ENCODE peak calls at places on chromosome X, in nine cellular contexts. H is HCT116, U is suprapubic skin, L is heart left ventricle, M is uterus, Z is adrenal gland, S is HepG2, C is breast epithelium, Y is sigmoid colon. V is an unnamed sample.
A peak's percentile ranks its signal among the peaks of the same experiment; 100 is the strongest.

GRCh38 chrX:25976683-25977310 is 161.3 kb upstream of the MAGEB18 start:
- DNase-seq in H (no peak), U (no peak), L (no peak), M (no peak), Z (no peak), S (no peak), C (no peak), Y (no peak), V (no peak)

GRCh38 chrX:135516376-135516775 is 4.1 kb upstream of the INTS6L start:
- DNase-seq in H (no peak), U (no peak), L (no peak), M (no peak), Z (no peak), S (no peak), C (no peak), Y (no peak), V (no peak)

GRCh38 chrX:1658083-1658463 is 43.2 kb downstream of the ASMT start:
- DNase-seq in H (no peak), U (no peak), L (no peak), M (no peak), Z (no peak), S (no peak), C (no peak), Y (no peak), V (no peak)

GRCh38 chrX:49876750-49877149 is 2.5 kb upstream of the USP27X start:
- DNase-seq in H (peak; percentile 12), U (no peak), L (no peak), M (no peak), Z (no peak), S (peak; percentile 55), C (no peak), Y (no peak), V (peak; percentile 20)

GRCh38 chrX:55026143-55026542 is 4.6 kb downstream of the ALAS2 start:
- DNase-seq in H (no peak), U (no peak), L (no peak), M (no peak), Z (no peak), S (no peak), C (no peak), Y (no peak), V (no peak)

GRCh38 chrX:65932173-65933084 is 107.5 kb downstream of the VSIG4 start:
- DNase-seq in H (peak; percentile 92), U (no peak), L (no peak), M (no peak), Z (no peak), S (peak; percentile 1), C (no peak), Y (no peak), V (no peak)

GRCh38 chrX:69068295-69069085 is 96.8 kb downstream of the PJA1 start:
- DNase-seq in H (no peak), U (peak; percentile 40), L (no peak), M (peak; percentile 1), Z (no peak), S (no peak), C (no peak), Y (peak; percentile 28), V (no peak)

GRCh38 chrX:40103565-40104323 is 6.0 kb upstream of the BCOR start:
- DNase-seq in H (no peak), U (no peak), L (no peak), M (no peak), Z (no peak), S (no peak), C (no peak), Y (no peak), V (no peak)

GRCh38 chrX:7270018-7270417 is 122.1 kb upstream of the PUDP start:
- DNase-seq in H (no peak), U (no peak), L (no peak), M (no peak), Z (no peak), S (no peak), C (no peak), Y (no peak), V (no peak)

GRCh38 chrX:118497180-118497814 is 1.7 kb downstream of the DOCK11 start:
- DNase-seq in H (no peak), U (no peak), L (no peak), M (no peak), Z (no peak), S (peak; percentile 20), C (no peak), Y (no peak), V (no peak)

GRCh38 chrX:68045008-68045577 is 388.2 kb downstream of the OPHN1 start:
- DNase-seq in H (no peak), U (no peak), L (no peak), M (no peak), Z (no peak), S (no peak), C (no peak), Y (no peak), V (no peak)

GRCh38 chrX:14029039-14029424 is 660 bp downstream of the GEMIN8 start:
- DNase-seq in H (no peak), U (no peak), L (no peak), M (no peak), Z (no peak), S (no peak), C (no peak), Y (no peak), V (no peak)

GRCh38 chrX:57929373-57929772 is 19.1 kb upstream of the ZXDA start:
- DNase-seq in H (peak; percentile 8), U (no peak), L (no peak), M (no peak), Z (no peak), S (peak; percentile 2), C (no peak), Y (no peak), V (no peak)

GRCh38 chrX:41677661-41678060 is 11.1 kb upstream of the GPR34 start:
- DNase-seq in H (no peak), U (no peak), L (no peak), M (no peak), Z (no peak), S (no peak), C (no peak), Y (no peak), V (no peak)

GRCh38 chrX:55488268-55488558 is 1.4 kb downstream of the USP51 start:
- DNase-seq in H (no peak), U (no peak), L (no peak), M (no peak), Z (no peak), S (no peak), C (no peak), Y (no peak), V (no peak)

GRCh38 chrX:140503714-140504351 is 1.0 kb downstream of the SOX3 start:
- DNase-seq in H (no peak), U (no peak), L (peak; percentile 15), M (no peak), Z (peak; percentile 44), S (no peak), C (no peak), Y (no peak), V (peak; percentile 12)

DNA sequence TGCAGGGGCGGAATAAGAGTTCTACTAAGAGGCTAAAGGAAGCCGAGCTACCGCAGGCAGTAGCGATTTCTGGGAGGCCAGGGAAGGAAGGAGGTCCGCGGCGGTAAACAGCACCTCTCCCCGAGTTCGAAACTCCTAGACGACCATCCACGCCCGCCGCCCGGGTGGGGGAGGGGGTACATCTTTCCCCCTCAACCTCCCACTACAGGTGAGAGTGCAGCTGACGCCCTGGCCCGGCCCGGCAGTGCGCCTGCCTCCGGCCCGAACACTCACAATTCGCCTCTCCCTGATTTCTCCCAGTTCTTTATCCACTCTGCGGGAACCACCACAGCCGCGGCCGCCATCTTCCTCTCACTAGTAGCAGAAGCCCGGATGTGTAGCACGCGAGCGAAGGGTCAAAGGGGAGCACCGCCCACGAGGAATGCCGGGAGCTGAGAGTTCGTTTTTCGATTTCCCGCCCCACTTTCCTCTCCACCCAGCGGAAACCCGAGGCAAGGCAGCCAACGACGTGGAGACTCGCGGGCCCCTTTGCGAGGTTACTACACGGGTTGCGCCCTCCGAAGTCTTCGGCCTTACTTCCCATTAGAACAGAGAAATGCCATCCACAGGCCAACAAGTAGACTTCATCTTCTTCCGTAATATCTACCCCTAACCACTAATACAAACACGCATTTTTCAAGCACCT is at the start of gene THOC2:
- DNase-seq in H (peak; percentile 62), U (peak; percentile 88), L (peak; percentile 87), M (peak; percentile 84), Z (peak; percentile 89), S (peak; percentile 73), C (peak; percentile 78), Y (peak; percentile 92), V (peak; percentile 78)
- TF ChIP-seq POLR2A in H (peak; percentile 34), U (peak; percentile 30), L (no peak), M (peak; percentile 43), Z (no peak), S (peak; percentile 62), C (no peak), Y (no peak), V (peak; percentile 56)

DNA sequence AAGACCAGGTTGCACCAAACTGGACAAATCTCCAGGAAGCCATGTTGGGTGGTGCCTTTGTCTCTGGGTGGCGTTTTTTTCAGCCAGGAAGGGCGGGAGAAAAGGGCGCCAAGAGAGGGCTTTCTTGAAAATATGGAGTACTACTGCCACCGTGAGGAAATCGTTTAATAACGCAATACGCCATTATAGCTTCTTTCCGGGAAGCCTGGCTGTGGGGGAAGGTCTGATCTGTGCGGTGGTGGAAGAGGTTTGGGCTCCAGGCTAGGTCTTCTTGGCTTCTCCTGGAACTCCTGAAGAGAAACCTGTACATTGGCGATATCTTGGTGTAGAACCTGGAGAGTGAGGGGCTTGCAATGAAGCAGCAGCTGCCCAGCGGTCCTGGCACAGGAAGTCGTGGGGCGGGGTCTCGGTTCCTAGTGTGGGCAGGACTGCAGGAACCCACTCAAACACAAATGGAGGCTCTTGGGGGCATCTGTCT is 202.7 kb downstream of the OR13H1 start:
- DNase-seq in H (peak; percentile 2), U (no peak), L (no peak), M (peak; percentile 83), Z (peak; percentile 76), S (no peak), C (peak; percentile 85), Y (peak; percentile 93), V (no peak)
- H3K36me3 ChIP-seq in H (no peaks in the 10 kb centered on the region), U (no peaks in the 10 kb centered on the region), L (no peaks in the 10 kb centered on the region), M (no peaks in the 10 kb centered on the region), Z (no peaks in the 10 kb centered on the region), S (peaks cover 3% of the 10 kb centered on the region), C (no peaks in the 10 kb centered on the region), Y (no peaks in the 10 kb centered on the region), V (no peaks in the 10 kb centered on the region)

DNA sequence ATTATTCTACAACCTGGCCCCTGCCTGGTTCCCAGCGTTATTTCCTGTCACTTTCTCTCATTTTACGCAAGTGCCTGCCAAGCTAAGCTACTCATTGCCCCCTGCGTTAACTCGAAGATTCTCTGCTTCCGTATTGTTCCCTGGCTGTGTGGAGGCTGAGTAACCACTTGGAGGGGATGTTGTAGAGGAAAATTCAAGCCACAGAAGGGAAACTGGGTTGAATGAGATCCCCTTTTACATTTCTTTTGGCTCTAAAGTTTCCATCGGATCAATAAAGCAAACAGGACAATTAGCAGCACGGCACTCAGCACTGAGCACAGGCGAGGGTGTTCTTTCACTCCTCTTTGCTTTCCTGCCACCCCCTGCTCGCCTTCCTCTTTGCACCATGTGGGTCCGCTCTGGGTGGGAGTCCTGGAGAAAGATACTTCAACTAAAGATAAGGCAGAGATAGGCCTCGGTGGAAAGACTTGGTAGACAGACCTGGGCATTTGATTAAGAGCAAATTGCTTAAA is 4.2 kb upstream of the TMSB4X start:
- DNase-seq in H (no peak), U (no peak), L (no peak), M (peak; percentile 51), Z (no peak), S (peak; percentile 27), C (no peak), Y (no peak), V (peak; percentile 32)
- H3K27ac ChIP-seq in H (no peak overlapping the region), U (peak overlapping the region; percentile 75), L (peak overlapping the region; percentile 99), M (peak overlapping the region; percentile 97), Z (peak overlapping the region; percentile 84), S (no peak overlapping the region), C (peak overlapping the region; percentile 71), Y (peak overlapping the region; percentile 57), V (peak overlapping the region; percentile 94)

GRCh38 chrX:46703980-46704379 is 54.9 kb downstream of the SLC9A7 start:
- DNase-seq in H (no peak), U (no peak), L (no peak), M (no peak), Z (no peak), S (no peak), C (no peak), Y (no peak), V (no peak)
- TF ChIP-seq POLR2A in H (no peak), U (no peak), L (no peak), M (no peak), Z (no peak), S (no peak), C (no peak), Y (no peak), V (no peak)